ENCODE peak calls at places on chromosome 2, in four cellular contexts. One of them, this sample, is unnamed.

GRCh38 chr2:129366263-129366662 is 613.2 kb upstream of the RAB6C start:
- DNase-seq in WERI-Rb-1: no peak
- DNase-seq in astrocyte: no peak
- DNase-seq in right lobe of liver: no peak
- DNase-seq in this sample: no peak

GRCh38 chr2:206993512-206993911 is 54.2 kb downstream of the CPO start:
- DNase-seq in WERI-Rb-1: no peak
- DNase-seq in astrocyte: no peak
- DNase-seq in right lobe of liver: no peak
- DNase-seq in this sample: no peak

GRCh38 chr2:132991464-132992045 is 321.6 kb upstream of the LYPD1 start:
- DNase-seq in WERI-Rb-1: no peak
- DNase-seq in astrocyte: no peak
- DNase-seq in right lobe of liver: no peak
- DNase-seq in this sample: no peak

GRCh38 chr2:105765415-105766299 is 20.9 kb downstream of the NCK2 start:
- DNase-seq in WERI-Rb-1: no peak
- DNase-seq in astrocyte: no peak
- DNase-seq in right lobe of liver: no peak
- DNase-seq in this sample: no peak

GRCh38 chr2:173753441-173753840 is 211.7 kb downstream of the SP3 start:
- DNase-seq in WERI-Rb-1: no peak
- DNase-seq in astrocyte: no peak
- DNase-seq in right lobe of liver: no peak
- DNase-seq in this sample: no peak

GRCh38 chr2:47810850-47811249 is 27.9 kb downstream of the MSH6 start:
- DNase-seq in WERI-Rb-1: no peak
- DNase-seq in astrocyte: no peak
- DNase-seq in right lobe of liver: no peak
- DNase-seq in this sample: no peak

GRCh38 chr2:51919395-51919794 is 887.5 kb upstream of the NRXN1 start:
- DNase-seq in WERI-Rb-1: no peak
- DNase-seq in astrocyte: peak
- DNase-seq in right lobe of liver: no peak
- DNase-seq in this sample: no peak

GRCh38 chr2:145158051-145158586 is 638.2 kb upstream of the ZEB2 start:
- DNase-seq in WERI-Rb-1: no peak
- DNase-seq in astrocyte: peak
- DNase-seq in right lobe of liver: peak
- DNase-seq in this sample: no peak

GRCh38 chr2:193527146-193527545 is 1332.4 kb upstream of the TMEFF2 start:
- DNase-seq in WERI-Rb-1: no peak
- DNase-seq in astrocyte: no peak
- DNase-seq in right lobe of liver: no peak
- DNase-seq in this sample: no peak

GRCh38 chr2:234714711-234715110 is 217.8 kb upstream of the ARL4C start:
- DNase-seq in WERI-Rb-1: no peak
- DNase-seq in astrocyte: no peak
- DNase-seq in right lobe of liver: no peak
- DNase-seq in this sample: no peak

GRCh38 chr2:138871312-138871711 is 91.1 kb upstream of the NXPH2 start:
- DNase-seq in WERI-Rb-1: no peak
- DNase-seq in astrocyte: no peak
- DNase-seq in right lobe of liver: no peak
- DNase-seq in this sample: no peak

GRCh38 chr2:177296047-177296446 is 31.5 kb upstream of the NFE2L2 start:
- DNase-seq in WERI-Rb-1: no peak
- DNase-seq in astrocyte: no peak
- DNase-seq in right lobe of liver: no peak
- DNase-seq in this sample: no peak

GRCh38 chr2:109206569-109207145 is 77.7 kb downstream of the SH3RF3 start:
- DNase-seq in WERI-Rb-1: no peak
- DNase-seq in astrocyte: no peak
- DNase-seq in right lobe of liver: no peak
- DNase-seq in this sample: no peak

GRCh38 chr2:224333631-224334030 is 68.3 kb downstream of the FAM124B start:
- DNase-seq in WERI-Rb-1: peak
- DNase-seq in astrocyte: no peak
- DNase-seq in right lobe of liver: no peak
- DNase-seq in this sample: no peak

GRCh38 chr2:30860003-30860402 is 52.8 kb upstream of the CAPN13 start:
- DNase-seq in WERI-Rb-1: no peak
- DNase-seq in astrocyte: no peak
- DNase-seq in right lobe of liver: no peak
- DNase-seq in this sample: no peak

GRCh38 chr2:119218478-119219064 is 5.1 kb upstream of the STEAP3 start:
- DNase-seq in WERI-Rb-1: peak
- DNase-seq in astrocyte: peak
- DNase-seq in right lobe of liver: peak
- DNase-seq in this sample: no peak

GRCh38 chr2:234559609-234560008 is 62.7 kb upstream of the ARL4C start:
- DNase-seq in WERI-Rb-1: no peak
- DNase-seq in astrocyte: no peak
- DNase-seq in right lobe of liver: no peak
- DNase-seq in this sample: no peak

GRCh38 chr2:212908682-212909435 is 242.6 kb downstream of the IKZF2 start:
- DNase-seq in WERI-Rb-1: no peak
- DNase-seq in astrocyte: peak
- DNase-seq in right lobe of liver: no peak
- DNase-seq in this sample: no peak

GRCh38 chr2:144982481-144982880 is 462.6 kb upstream of the ZEB2 start:
- DNase-seq in WERI-Rb-1: no peak
- DNase-seq in astrocyte: no peak
- DNase-seq in right lobe of liver: no peak
- DNase-seq in this sample: no peak

GRCh38 chr2:38174646-38175096 is 98.7 kb upstream of the CYP1B1 start:
- DNase-seq in WERI-Rb-1: no peak
- DNase-seq in astrocyte: peak
- DNase-seq in right lobe of liver: no peak
- DNase-seq in this sample: no peak

GRCh38 chr2:145096582-145096981 is 576.7 kb upstream of the ZEB2 start:
- DNase-seq in WERI-Rb-1: no peak
- DNase-seq in astrocyte: peak
- DNase-seq in right lobe of liver: no peak
- DNase-seq in this sample: no peak

GRCh38 chr2:37625156-37625555 is 46.3 kb downstream of the CDC42EP3 start:
- DNase-seq in WERI-Rb-1: no peak
- DNase-seq in astrocyte: peak
- DNase-seq in right lobe of liver: no peak
- DNase-seq in this sample: no peak

GRCh38 chr2:11774600-11774999 is 28.2 kb downstream of the LPIN1 start:
- DNase-seq in WERI-Rb-1: no peak
- DNase-seq in astrocyte: no peak
- DNase-seq in right lobe of liver: no peak
- DNase-seq in this sample: no peak

GRCh38 chr2:27671235-27671634 is 7.5 kb downstream of the SLC4A1AP start:
- DNase-seq in WERI-Rb-1: no peak
- DNase-seq in astrocyte: no peak
- DNase-seq in right lobe of liver: no peak
- DNase-seq in this sample: no peak

GRCh38 chr2:72722492-72723090 is 103.2 kb downstream of the EXOC6B start:
- DNase-seq in WERI-Rb-1: no peak
- DNase-seq in astrocyte: peak
- DNase-seq in right lobe of liver: no peak
- DNase-seq in this sample: no peak

GRCh38 chr2:203804070-203804469 is 63.5 kb upstream of the CTLA4 start:
- DNase-seq in WERI-Rb-1: no peak
- DNase-seq in astrocyte: peak
- DNase-seq in right lobe of liver: no peak
- DNase-seq in this sample: peak

GRCh38 chr2:226669249-226669648 is 130.4 kb downstream of the IRS1 start:
- DNase-seq in WERI-Rb-1: no peak
- DNase-seq in astrocyte: peak
- DNase-seq in right lobe of liver: no peak
- DNase-seq in this sample: no peak
- H3K27ac ChIP-seq in WERI-Rb-1: no peak
- H3K27ac ChIP-seq in astrocyte: no peak
- H3K27ac ChIP-seq in right lobe of liver: no peak
- H3K27ac ChIP-seq in this sample: no peak

GRCh38 chr2:100285011-100285410 is 37.3 kb downstream of the LONRF2 start:
- DNase-seq in WERI-Rb-1: no peak
- DNase-seq in astrocyte: no peak
- DNase-seq in right lobe of liver: no peak
- DNase-seq in this sample: no peak
- H3K4me3 ChIP-seq in WERI-Rb-1: no peak
- H3K4me3 ChIP-seq in astrocyte: no peak
- H3K4me3 ChIP-seq in right lobe of liver: no peak
- H3K4me3 ChIP-seq in this sample: no peak

GRCh38 chr2:85534875-85535274 is 4.1 kb upstream of the MAT2A start:
- DNase-seq in WERI-Rb-1: no peak
- DNase-seq in astrocyte: no peak
- DNase-seq in right lobe of liver: no peak
- DNase-seq in this sample: no peak
- H3K27ac ChIP-seq in WERI-Rb-1: no peak
- H3K27ac ChIP-seq in astrocyte: no peak
- H3K27ac ChIP-seq in right lobe of liver: no peak
- H3K27ac ChIP-seq in this sample: peak

GRCh38 chr2:111898703-111899514 is 502 bp downstream of the MERTK start:
- DNase-seq in WERI-Rb-1: no peak
- DNase-seq in astrocyte: no peak
- DNase-seq in right lobe of liver: peak
- DNase-seq in this sample: peak
- H3K4me3 ChIP-seq in WERI-Rb-1: peak
- H3K4me3 ChIP-seq in astrocyte: peak
- H3K4me3 ChIP-seq in right lobe of liver: peak
- H3K4me3 ChIP-seq in this sample: peak

DNA sequence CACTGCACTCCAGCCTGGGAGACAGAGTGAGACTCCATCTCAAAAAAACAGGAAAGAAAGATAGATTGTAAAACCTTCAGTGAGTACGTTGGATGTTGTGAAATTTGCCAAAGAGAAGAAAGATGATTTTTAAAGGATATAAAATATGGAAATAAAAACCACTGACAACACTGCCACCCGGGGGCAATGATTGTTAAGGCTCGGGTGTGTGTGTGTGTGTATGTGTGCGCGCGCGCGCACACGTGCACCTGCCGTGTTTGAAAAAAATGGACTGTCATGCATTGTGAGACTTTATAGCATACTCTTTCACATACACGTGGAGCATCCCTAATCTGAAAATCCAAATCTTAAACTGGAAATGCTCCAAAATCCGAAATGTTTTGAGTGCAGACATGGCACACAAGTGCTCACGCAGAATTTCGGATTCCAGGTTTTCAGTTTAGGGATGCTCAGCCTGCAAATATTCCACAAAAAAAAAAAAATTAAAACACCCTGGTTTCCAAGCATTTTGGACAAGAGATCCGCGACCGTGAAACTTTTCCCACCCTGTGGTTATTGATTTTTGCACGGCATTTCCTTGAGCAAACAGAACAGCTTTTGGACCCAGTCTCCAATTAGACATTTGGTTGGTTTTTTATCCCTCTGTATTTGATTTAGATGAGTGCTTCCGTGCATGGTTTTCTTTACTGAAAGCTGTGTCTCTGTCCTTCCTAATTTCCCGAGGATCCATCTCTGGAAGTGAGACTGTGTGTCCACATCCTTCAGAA is 269.2 kb downstream of the AGAP1 start:
- DNase-seq in WERI-Rb-1: no peak
- DNase-seq in astrocyte: no peak
- DNase-seq in right lobe of liver: no peak
- DNase-seq in this sample: no peak
- H3K27ac ChIP-seq in WERI-Rb-1: no peak
- H3K27ac ChIP-seq in astrocyte: no peak
- H3K27ac ChIP-seq in right lobe of liver: no peak
- H3K27ac ChIP-seq in this sample: no peak

This sample was measured in dorsolateral prefrontal cortex.